ENCODE peak calls at places on chromosome 16, in eight cellular contexts. J is KBM-7; T is stimulated activated CD8-positive, alpha-beta memory T cell treated with anti-CD3 and anti-CD28 coated beads, Interleukin-2, amount 100 ng/mL, for 48 hours; L is posterior cingulate gyrus; B is activated T-cell treated with anti-CD3 and anti-CD28 coated beads, Interleukin-2, amount 50 U/mL, for 72 hours; Y is activated naive CD8-positive, alpha-beta T cell treated with anti-CD3 and anti-CD28 coated beads, Interleukin-2, amount 50 U/mL, for 24 hours; V is stomach; H is caudate nucleus. X is an unnamed sample.

GRCh38 chr16:48318630-48319029 is 66.6 kb downstream of the SIAH1 start:
- DNase-seq in J (peak), T (no peak), L (peak), B (no peak), Y (no peak), V (no peak), H (no peak), X (peak)

GRCh38 chr16:3652373-3653037 is 2.0 kb upstream of the DNASE1 start:
- DNase-seq in J (no peak), T (no peak), L (no peak), B (no peak), Y (no peak), V (peak), H (no peak), X (no peak)

GRCh38 chr16:75580-76501 is 2.2 kb upstream of the MPG start:
- DNase-seq in J (peak), T (no peak), L (no peak), B (no peak), Y (no peak), V (peak), H (no peak), X (peak)

GRCh38 chr16:4051591-4051990 is 64.7 kb downstream of the ADCY9 start:
- DNase-seq in J (no peak), T (no peak), L (no peak), B (no peak), Y (no peak), V (no peak), H (no peak), X (no peak)

GRCh38 chr16:17305694-17306093 is 165.1 kb downstream of the XYLT1 start:
- DNase-seq in J (no peak), T (peak), L (no peak), B (peak), Y (peak), V (no peak), H (no peak), X (no peak)

GRCh38 chr16:31148896-31149295 is 970 bp downstream of the PRSS36 start:
- DNase-seq in J (no peak), T (no peak), L (no peak), B (no peak), Y (no peak), V (no peak), H (no peak), X (no peak)

GRCh38 chr16:55494994-55495421 is 13.9 kb upstream of the LPCAT2 start:
- DNase-seq in J (peak), T (no peak), L (peak), B (no peak), Y (no peak), V (peak), H (no peak), X (no peak)

GRCh38 chr16:81536648-81537047 is 92.0 kb downstream of the CMIP start:
- DNase-seq in J (no peak), T (no peak), L (no peak), B (no peak), Y (no peak), V (no peak), H (no peak), X (no peak)

GRCh38 chr16:65601781-65602180 is 479.9 kb upstream of the CDH11 start:
- DNase-seq in J (no peak), T (no peak), L (no peak), B (no peak), Y (no peak), V (no peak), H (no peak), X (no peak)

GRCh38 chr16:3664187-3664896 is 9.9 kb downstream of the DNASE1 start:
- DNase-seq in J (no peak), T (no peak), L (no peak), B (no peak), Y (no peak), V (no peak), H (no peak), X (no peak)

GRCh38 chr16:52376677-52377300 is 170.2 kb downstream of the TOX3 start:
- DNase-seq in J (no peak), T (no peak), L (no peak), B (no peak), Y (no peak), V (no peak), H (no peak), X (no peak)

GRCh38 chr16:86519649-86520316 is 9.5 kb downstream of the FOXF1 start:
- DNase-seq in J (peak), T (peak), L (peak), B (peak), Y (peak), V (peak), H (no peak), X (peak)

GRCh38 chr16:72380283-72380682 is 208.3 kb upstream of the PMFBP1 start:
- DNase-seq in J (no peak), T (no peak), L (no peak), B (no peak), Y (no peak), V (no peak), H (no peak), X (no peak)

GRCh38 chr16:51151435-51151950 is 423 bp upstream of the SALL1 start:
- DNase-seq in J (no peak), T (no peak), L (peak), B (no peak), Y (no peak), V (peak), H (peak), X (no peak)

GRCh38 chr16:1156983-1157638 is 4.2 kb downstream of the CACNA1H start:
- DNase-seq in J (no peak), T (no peak), L (no peak), B (no peak), Y (no peak), V (no peak), H (no peak), X (no peak)

GRCh38 chr16:68450741-68451140 is 2.4 kb upstream of the SMPD3 start:
- DNase-seq in J (no peak), T (no peak), L (no peak), B (no peak), Y (no peak), V (no peak), H (no peak), X (no peak)

GRCh38 chr16:4081577-4082021 is 34.6 kb downstream of the ADCY9 start:
- DNase-seq in J (no peak), T (no peak), L (no peak), B (peak), Y (peak), V (no peak), H (no peak), X (no peak)

GRCh38 chr16:71214771-71215381 is 15.6 kb downstream of the HYDIN start:
- DNase-seq in J (no peak), T (no peak), L (no peak), B (no peak), Y (no peak), V (no peak), H (no peak), X (no peak)

GRCh38 chr16:27314161-27314723 is 468 bp downstream of the IL4R start:
- DNase-seq in J (peak), T (peak), L (no peak), B (peak), Y (peak), V (peak), H (no peak), X (peak)

GRCh38 chr16:49484454-49484853 is 110.8 kb downstream of the C16orf78 start:
- DNase-seq in J (no peak), T (no peak), L (peak), B (peak), Y (no peak), V (peak), H (no peak), X (peak)

GRCh38 chr16:67979955-67980678 is at the start of gene DPEP3:
- DNase-seq in J (no peak), T (no peak), L (no peak), B (no peak), Y (no peak), V (no peak), H (no peak), X (no peak)

GRCh38 chr16:2952679-2953078 is 11.4 kb upstream of the KREMEN2 start:
- DNase-seq in J (no peak), T (no peak), L (no peak), B (no peak), Y (no peak), V (no peak), H (no peak), X (no peak)

X was measured in Peyer's patch.